ENCODE peak calls at places on chromosomes 11 and 22, in nine cellular contexts. X is suprapubic skin; W is WTC11; P is stimulated activated CD8-positive, alpha-beta memory T cell treated with anti-CD3 and anti-CD28 coated beads, Interleukin-7, amount 100 ng/mL, for 48 hours; J is activated CD4-positive, CD25-positive, alpha-beta regulatory T cell; G is A549; A is HCT116; H is amniotic stem cell; L is T-helper 9 cell. D is an unnamed sample.

GRCh38 chr11:18707811-18708340 is 9.3 kb downstream of the TMEM86A start:
- DNase-seq in L (no peak), P (no peak), A (no peak), G (no peak), W (no peak), X (no peak), J (no peak), H (no peak), D (no peak)

GRCh38 chr11:29119691-29120328 is 897.0 kb downstream of the KCNA4 start:
- DNase-seq in L (no peak), J (no peak), P (no peak), H (peak), W (no peak), A (no peak), X (no peak), G (peak), D (no peak)

GRCh38 chr11:11577246-11577855 is 44.5 kb downstream of the GALNT18 start:
- DNase-seq in W (no peak), H (no peak), P (no peak), A (no peak), J (no peak), G (no peak), X (no peak), L (no peak), D (no peak)

GRCh38 chr22:39778055-39778454 is 115.5 kb downstream of the ENTHD1 start:
- DNase-seq in L (no peak), A (no peak), H (no peak), P (no peak), J (no peak), W (no peak), G (no peak), X (no peak), D (no peak)

GRCh38 chr11:121422675-121423074 is 29.4 kb upstream of the SORL1 start:
- DNase-seq in W (no peak), J (no peak), X (no peak), G (no peak), L (no peak), P (no peak), H (no peak), A (no peak), D (no peak)

GRCh38 chr11:10379433-10379832 is 74.6 kb downstream of the ADM start:
- DNase-seq in L (no peak), J (no peak), G (no peak), P (no peak), A (no peak), W (no peak), X (no peak), H (peak), D (peak)

GRCh38 chr22:46528121-46528610 is 9.3 kb downstream of the CELSR1 start:
- DNase-seq in X (no peak), A (peak), J (no peak), P (no peak), G (peak), L (no peak), H (no peak), W (no peak), D (no peak)

GRCh38 chr22:48055827-48056226 is 1293.4 kb downstream of the TBC1D22A start:
- DNase-seq in H (no peak), X (peak), A (no peak), W (no peak), P (no peak), J (no peak), L (no peak), G (no peak), D (no peak)

GRCh38 chr11:95924414-95924760 is 480 bp upstream of the MTMR2 start:
- DNase-seq in G (no peak), P (no peak), A (no peak), W (no peak), X (no peak), L (no peak), H (no peak), J (no peak), D (no peak)

GRCh38 chr11:85685820-85686459 is at the start of gene CCDC89:
- DNase-seq in W (no peak), A (no peak), L (no peak), H (no peak), X (peak), J (no peak), P (no peak), G (no peak), D (peak)

GRCh38 chr11:8832571-8833260 is 78.3 kb upstream of the AKIP1 start:
- DNase-seq in L (no peak), A (no peak), W (peak), X (peak), P (no peak), G (no peak), J (no peak), H (no peak), D (no peak)

GRCh38 chr11:10483584-10483983 is 28.5 kb downstream of the AMPD3 start:
- DNase-seq in W (no peak), J (no peak), P (no peak), L (no peak), G (no peak), A (no peak), X (peak), H (no peak), D (no peak)

GRCh38 chr11:2412323-2412722 is 11.8 kb downstream of the TSSC4 start:
- DNase-seq in G (no peak), X (no peak), A (no peak), W (no peak), P (no peak), H (no peak), J (no peak), L (no peak), D (no peak)

GRCh38 chr11:70243912-70244652 is 26.4 kb upstream of the PPFIA1 start:
- DNase-seq in P (no peak), W (no peak), H (no peak), J (no peak), L (no peak), X (no peak), A (no peak), G (peak), D (no peak)

GRCh38 chr11:15412054-15412453 is 297.3 kb downstream of the INSC start:
- DNase-seq in X (no peak), G (no peak), L (no peak), P (no peak), J (no peak), H (no peak), A (no peak), W (no peak), D (no peak)

GRCh38 chr11:122253541-122254317 is 137.7 kb upstream of the BLID start:
- DNase-seq in P (no peak), J (no peak), G (no peak), A (no peak), L (no peak), X (no peak), W (no peak), H (no peak), D (no peak)

GRCh38 chr22:35208003-35208402 is 49.3 kb upstream of the HMGXB4 start:
- DNase-seq in P (no peak), J (no peak), L (no peak), H (no peak), A (no peak), W (no peak), X (peak), G (no peak), D (no peak)

GRCh38 chr22:46091277-46091977 is 58.9 kb upstream of the PPARA start:
- DNase-seq in L (no peak), J (no peak), X (no peak), P (no peak), W (no peak), H (no peak), A (no peak), G (no peak), D (no peak)

GRCh38 chr11:90294091-90294490 is 71.2 kb upstream of the CHORDC1 start:
- DNase-seq in W (no peak), X (no peak), L (no peak), G (no peak), H (no peak), J (no peak), P (no peak), A (no peak), D (no peak)

D was measured in esophagus muscularis mucosa.